ENCODE peak calls at places on chromosomes 7 and 10, in seven cellular contexts. One of them, this sample, is unnamed.

GRCh38 chr7:47552631-47553030 is 29.3 kb downstream of the TNS3 start:
- DNase-seq in WTC11: no peak
- DNase-seq in body of pancreas: no peak
- DNase-seq in GM13976: peak; percentile 69
- DNase-seq in AG04450: no peak
- DNase-seq in endothelial cell of umbilical vein: no peak
- DNase-seq in Calu3: no peak
- DNase-seq in this sample: peak; percentile 70

GRCh38 chr10:14409247-14409646 is 78.5 kb upstream of the FRMD4A start:
- DNase-seq in Calu3: no peak
- DNase-seq in GM13976: no peak
- DNase-seq in WTC11: no peak
- DNase-seq in endothelial cell of umbilical vein: no peak
- DNase-seq in AG04450: no peak
- DNase-seq in body of pancreas: no peak
- DNase-seq in this sample: no peak

GRCh38 chr10:126227762-126228134 is 160.5 kb downstream of the ADAM12 start:
- DNase-seq in endothelial cell of umbilical vein: no peak
- DNase-seq in Calu3: no peak
- DNase-seq in GM13976: no peak
- DNase-seq in body of pancreas: no peak
- DNase-seq in WTC11: no peak
- DNase-seq in AG04450: peak; percentile 30
- DNase-seq in this sample: no peak

GRCh38 chr10:82572686-82573226 is 697.8 kb downstream of the NRG3 start:
- DNase-seq in AG04450: no peak
- DNase-seq in GM13976: no peak
- DNase-seq in WTC11: no peak
- DNase-seq in body of pancreas: no peak
- DNase-seq in endothelial cell of umbilical vein: no peak
- DNase-seq in Calu3: no peak
- DNase-seq in this sample: no peak

GRCh38 chr10:103445767-103446567 is 6.2 kb downstream of the CALHM2 start:
- DNase-seq in WTC11: no peak
- DNase-seq in body of pancreas: peak; percentile 57
- DNase-seq in GM13976: no peak
- DNase-seq in AG04450: no peak
- DNase-seq in endothelial cell of umbilical vein: peak; percentile 76
- DNase-seq in Calu3: no peak
- DNase-seq in this sample: no peak

GRCh38 chr7:6516387-6516983 is 34.8 kb downstream of the GRID2IP start:
- DNase-seq in Calu3: peak; percentile 92
- DNase-seq in endothelial cell of umbilical vein: peak; percentile 71
- DNase-seq in body of pancreas: peak; percentile 89
- DNase-seq in GM13976: no peak
- DNase-seq in AG04450: peak; percentile 55
- DNase-seq in WTC11: peak; percentile 89
- DNase-seq in this sample: no peak

GRCh38 chr10:15060638-15061037 is 16.9 kb downstream of the OLAH start:
- DNase-seq in body of pancreas: no peak
- DNase-seq in WTC11: no peak
- DNase-seq in Calu3: no peak
- DNase-seq in AG04450: no peak
- DNase-seq in endothelial cell of umbilical vein: no peak
- DNase-seq in GM13976: no peak
- DNase-seq in this sample: no peak

GRCh38 chr10:13371879-13372470 is 23.9 kb upstream of the SEPHS1 start:
- DNase-seq in WTC11: peak; percentile 65
- DNase-seq in Calu3: peak; percentile 76
- DNase-seq in body of pancreas: peak; percentile 78
- DNase-seq in AG04450: peak; percentile 56
- DNase-seq in GM13976: peak; percentile 86
- DNase-seq in endothelial cell of umbilical vein: peak; percentile 83
- DNase-seq in this sample: peak; percentile 85

GRCh38 chr10:57657164-57657765 is 610.4 kb downstream of the IPMK start:
- DNase-seq in GM13976: peak; percentile 32
- DNase-seq in Calu3: peak; percentile 75
- DNase-seq in WTC11: peak; percentile 68
- DNase-seq in body of pancreas: peak; percentile 64
- DNase-seq in endothelial cell of umbilical vein: peak; percentile 18
- DNase-seq in AG04450: no peak
- DNase-seq in this sample: peak; percentile 40

GRCh38 chr7:115789901-115790300 is 240.7 kb downstream of the TFEC start:
- DNase-seq in Calu3: no peak
- DNase-seq in body of pancreas: no peak
- DNase-seq in AG04450: no peak
- DNase-seq in WTC11: peak; percentile 16
- DNase-seq in endothelial cell of umbilical vein: no peak
- DNase-seq in GM13976: no peak
- DNase-seq in this sample: no peak

GRCh38 chr7:29859491-29860180 is 53.3 kb downstream of the WIPF3 start:
- DNase-seq in Calu3: no peak
- DNase-seq in GM13976: no peak
- DNase-seq in endothelial cell of umbilical vein: peak; percentile 57
- DNase-seq in WTC11: no peak
- DNase-seq in body of pancreas: peak; percentile 60
- DNase-seq in AG04450: no peak
- DNase-seq in this sample: no peak

GRCh38 chr10:63208981-63209380 is 75.9 kb downstream of the NRBF2 start:
- DNase-seq in AG04450: no peak
- DNase-seq in Calu3: no peak
- DNase-seq in body of pancreas: no peak
- DNase-seq in endothelial cell of umbilical vein: peak; percentile 73
- DNase-seq in WTC11: no peak
- DNase-seq in GM13976: no peak
- DNase-seq in this sample: no peak

GRCh38 chr7:87926581-87927461 is 7.2 kb upstream of the ADAM22 start:
- DNase-seq in endothelial cell of umbilical vein: no peak
- DNase-seq in AG04450: no peak
- DNase-seq in body of pancreas: no peak
- DNase-seq in Calu3: no peak
- DNase-seq in GM13976: peak; percentile 44
- DNase-seq in WTC11: peak; percentile 74
- DNase-seq in this sample: peak; percentile 48
- TF ChIP-seq CTCF in endothelial cell of umbilical vein: no peak
- TF ChIP-seq CTCF in AG04450: no peak
- TF ChIP-seq CTCF in body of pancreas: no peak
- TF ChIP-seq CTCF in Calu3: no peak
- TF ChIP-seq CTCF in GM13976: peak; percentile 30
- TF ChIP-seq CTCF in WTC11: peak; percentile 19
- TF ChIP-seq CTCF in this sample: peak; percentile 48

GRCh38 chr10:61592581-61592980 is 70.1 kb upstream of the CABCOCO1 start:
- DNase-seq in WTC11: peak; percentile 38
- DNase-seq in endothelial cell of umbilical vein: peak; percentile 7
- DNase-seq in body of pancreas: no peak
- DNase-seq in AG04450: no peak
- DNase-seq in GM13976: no peak
- DNase-seq in Calu3: peak; percentile 26
- DNase-seq in this sample: no peak
- TF ChIP-seq CTCF in WTC11: no peak
- TF ChIP-seq CTCF in endothelial cell of umbilical vein: peak; percentile 23
- TF ChIP-seq CTCF in body of pancreas: no peak
- TF ChIP-seq CTCF in AG04450: no peak
- TF ChIP-seq CTCF in GM13976: peak; percentile 25
- TF ChIP-seq CTCF in Calu3: no peak
- TF ChIP-seq CTCF in this sample: peak; percentile 21

GRCh38 chr7:98534493-98534892 is 82.6 kb upstream of the NPTX2 start:
- DNase-seq in GM13976: no peak
- DNase-seq in endothelial cell of umbilical vein: no peak
- DNase-seq in Calu3: no peak
- DNase-seq in WTC11: no peak
- DNase-seq in body of pancreas: no peak
- DNase-seq in AG04450: no peak
- DNase-seq in this sample: no peak

GRCh38 chr7:98526059-98526458 is 91.0 kb upstream of the NPTX2 start:
- DNase-seq in AG04450: no peak
- DNase-seq in GM13976: no peak
- DNase-seq in Calu3: no peak
- DNase-seq in body of pancreas: no peak
- DNase-seq in endothelial cell of umbilical vein: no peak
- DNase-seq in WTC11: no peak
- DNase-seq in this sample: no peak

GRCh38 chr7:98528079-98528478 is 89.0 kb upstream of the NPTX2 start:
- DNase-seq in AG04450: no peak
- DNase-seq in endothelial cell of umbilical vein: no peak
- DNase-seq in GM13976: no peak
- DNase-seq in body of pancreas: no peak
- DNase-seq in WTC11: no peak
- DNase-seq in Calu3: no peak
- DNase-seq in this sample: no peak

GRCh38 chr7:98536803-98537202 is 80.3 kb upstream of the NPTX2 start:
- DNase-seq in GM13976: no peak
- DNase-seq in AG04450: no peak
- DNase-seq in endothelial cell of umbilical vein: no peak
- DNase-seq in Calu3: no peak
- DNase-seq in body of pancreas: no peak
- DNase-seq in WTC11: no peak
- DNase-seq in this sample: no peak

DNA sequence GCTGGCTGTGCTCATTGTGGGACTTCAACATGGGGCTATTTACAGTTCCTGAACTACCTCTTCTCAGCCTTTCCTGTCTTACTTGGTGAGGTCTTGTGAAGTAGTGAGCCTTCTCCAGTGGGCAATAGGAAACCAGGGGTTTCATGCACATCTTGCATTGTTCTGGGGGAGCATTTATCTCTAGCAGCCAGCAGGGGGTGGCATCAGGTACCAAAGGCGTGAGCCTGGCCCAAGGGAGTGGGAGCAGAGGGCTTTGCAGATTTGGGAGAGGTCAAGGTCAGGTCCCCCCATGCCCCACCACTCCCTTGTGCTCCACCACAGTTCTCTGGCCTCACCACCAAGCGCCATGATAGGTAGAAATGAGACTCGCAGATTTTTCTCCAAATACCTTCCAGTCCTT is 85.4 kb upstream of the NPTX2 start:
- DNase-seq in endothelial cell of umbilical vein: no peak
- DNase-seq in body of pancreas: no peak
- DNase-seq in GM13976: no peak
- DNase-seq in AG04450: no peak
- DNase-seq in WTC11: no peak
- DNase-seq in Calu3: no peak
- DNase-seq in this sample: no peak
- TF ChIP-seq CTCF in endothelial cell of umbilical vein: no peak
- TF ChIP-seq CTCF in body of pancreas: no peak
- TF ChIP-seq CTCF in GM13976: no peak
- TF ChIP-seq CTCF in AG04450: no peak
- TF ChIP-seq CTCF in WTC11: no peak
- TF ChIP-seq CTCF in Calu3: no peak
- TF ChIP-seq CTCF in this sample: no peak

DNA sequence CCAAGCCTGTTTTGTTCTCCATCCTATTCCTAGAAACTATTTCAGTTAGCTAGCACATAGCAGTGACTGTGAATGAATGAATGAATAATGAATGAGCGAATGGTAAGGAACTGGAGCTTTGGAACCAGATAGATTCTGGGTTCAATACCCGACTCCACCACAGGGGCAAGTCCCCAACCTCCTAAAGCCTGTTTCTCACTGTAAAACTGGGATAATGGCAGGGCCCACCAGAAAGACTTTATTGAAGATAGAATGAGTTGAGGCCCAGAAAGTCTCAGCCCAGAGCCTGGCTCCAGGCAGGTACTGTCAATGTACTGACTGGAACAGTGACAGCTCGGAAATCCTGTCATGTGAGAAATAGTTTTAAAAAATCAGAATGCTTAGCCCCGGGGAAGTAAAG is 1.1 kb upstream of the CDH23 start:
- DNase-seq in GM13976: no peak
- DNase-seq in Calu3: no peak
- DNase-seq in WTC11: no peak
- DNase-seq in endothelial cell of umbilical vein: no peak
- DNase-seq in body of pancreas: no peak
- DNase-seq in AG04450: no peak
- DNase-seq in this sample: no peak
- TF ChIP-seq CTCF in GM13976: no peak
- TF ChIP-seq CTCF in Calu3: no peak
- TF ChIP-seq CTCF in WTC11: no peak
- TF ChIP-seq CTCF in endothelial cell of umbilical vein: no peak
- TF ChIP-seq CTCF in body of pancreas: no peak
- TF ChIP-seq CTCF in AG04450: peak; percentile 17
- TF ChIP-seq CTCF in this sample: no peak

GRCh38 chr10:45224219-45224841 is 91.1 kb downstream of the OR13A1 start:
- DNase-seq in Calu3: no peak
- DNase-seq in GM13976: no peak
- DNase-seq in endothelial cell of umbilical vein: no peak
- DNase-seq in AG04450: no peak
- DNase-seq in WTC11: no peak
- DNase-seq in body of pancreas: no peak
- DNase-seq in this sample: no peak

GRCh38 chr10:45229823-45230222 is 85.6 kb downstream of the OR13A1 start:
- DNase-seq in body of pancreas: no peak
- DNase-seq in AG04450: no peak
- DNase-seq in WTC11: no peak
- DNase-seq in endothelial cell of umbilical vein: no peak
- DNase-seq in Calu3: no peak
- DNase-seq in GM13976: no peak
- DNase-seq in this sample: no peak

DNA sequence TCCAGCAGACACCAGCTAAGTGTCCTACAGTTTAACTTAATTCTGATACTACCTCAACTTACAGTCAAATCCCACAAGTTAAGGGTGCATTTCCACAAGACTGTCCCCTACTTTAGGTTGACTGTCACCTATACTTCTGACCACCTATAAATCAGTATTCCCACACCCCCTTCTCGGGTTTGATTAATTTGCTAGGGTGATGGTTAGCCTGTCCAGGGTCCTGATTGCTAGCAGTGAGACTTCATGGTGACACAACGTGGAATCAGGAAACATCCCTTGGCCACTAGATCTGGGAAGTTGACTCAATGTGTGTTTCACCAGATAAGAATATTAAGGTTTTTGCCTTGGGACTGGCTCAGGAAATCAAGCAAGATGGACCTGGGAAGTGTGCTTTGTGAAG is 88.4 kb downstream of the OR13A1 start:
- DNase-seq in body of pancreas: no peak
- DNase-seq in endothelial cell of umbilical vein: no peak
- DNase-seq in AG04450: no peak
- DNase-seq in WTC11: no peak
- DNase-seq in GM13976: no peak
- DNase-seq in Calu3: no peak
- DNase-seq in this sample: no peak
- TF ChIP-seq CTCF in body of pancreas: no peak
- TF ChIP-seq CTCF in endothelial cell of umbilical vein: no peak
- TF ChIP-seq CTCF in AG04450: no peak
- TF ChIP-seq CTCF in WTC11: no peak
- TF ChIP-seq CTCF in GM13976: no peak
- TF ChIP-seq CTCF in Calu3: no peak
- TF ChIP-seq CTCF in this sample: no peak

This sample was measured in GM10248.